ENCODE peak calls at places on chromosomes 13 and 19, in ten cellular contexts. V, T, C, H, B, O, X, Q, U and R are unnamed samples.

GRCh38 chr19:48842744-48843162 is 6.5 kb upstream of the HSD17B14 start:
- DNase-seq in T (peak), C (peak), O (no peak), Q (no peak), B (peak), X (peak), U (no peak), V (peak), H (no peak), R (peak)

GRCh38 chr19:48560095-48560530 is 8.1 kb downstream of the SULT2B1 start:
- DNase-seq in U (no peak), H (no peak), O (no peak), Q (no peak), T (peak), B (no peak), C (no peak), X (no peak), V (no peak), R (no peak)

GRCh38 chr19:35671818-35672217 is 5.5 kb downstream of the UPK1A start:
- DNase-seq in H (no peak), V (peak), Q (no peak), U (no peak), O (no peak), C (peak), X (no peak), B (no peak), T (no peak), R (peak)

GRCh38 chr13:25406377-25406776 is 34.6 kb downstream of the ATP8A2 start:
- DNase-seq in V (no peak), H (no peak), X (no peak), C (no peak), O (no peak), B (no peak), U (no peak), T (no peak), Q (no peak), R (no peak)

GRCh38 chr19:16325161-16325527 is 518 bp downstream of the KLF2 start:
- DNase-seq in B (no peak), C (no peak), H (peak), Q (peak), T (no peak), U (peak), X (peak), V (no peak), O (peak), R (peak)

GRCh38 chr13:29594310-29594709 is 1.2 kb downstream of the SLC7A1 start:
- DNase-seq in X (peak), O (no peak), H (no peak), C (peak), V (no peak), T (peak), Q (no peak), U (no peak), B (no peak), R (peak)

GRCh38 chr13:35411059-35411744 is 65.3 kb downstream of the MAB21L1 start:
- DNase-seq in U (no peak), X (no peak), B (no peak), T (no peak), V (no peak), Q (no peak), H (no peak), C (no peak), O (no peak), R (no peak)

GRCh38 chr19:6064016-6064702 is 46.1 kb downstream of the RFX2 start:
- DNase-seq in H (no peak), O (no peak), U (no peak), Q (no peak), X (no peak), B (no peak), V (no peak), C (peak), T (no peak), R (no peak)

GRCh38 chr13:37412271-37412683 is 186.3 kb downstream of the POSTN start:
- DNase-seq in B (no peak), O (no peak), Q (no peak), X (no peak), V (no peak), T (peak), H (no peak), C (no peak), U (no peak), R (no peak)